ENCODE peak calls at places on chromosomes 5 and 9, in four cellular contexts. One of them, this sample, is unnamed.

GRCh38 chr5:88515881-88516819 is 247.5 kb upstream of the TMEM161B start:
- DNase-seq in fibroblast of mammary gland: no peak
- DNase-seq in suprapubic skin: no peak
- DNase-seq in omental fat pad: no peak
- DNase-seq in this sample: no peak

GRCh38 chr5:128101676-128102075 is 18.1 kb downstream of the SLC12A2 start:
- DNase-seq in suprapubic skin: no peak
- DNase-seq in fibroblast of mammary gland: peak; percentile 42
- DNase-seq in omental fat pad: no peak
- DNase-seq in this sample: no peak

GRCh38 chr9:99093492-99093791 is 11.5 kb upstream of the TGFBR1 start:
- DNase-seq in fibroblast of mammary gland: no peak
- DNase-seq in omental fat pad: no peak
- DNase-seq in suprapubic skin: no peak
- DNase-seq in this sample: no peak

GRCh38 chr5:157366741-157367684 is 93.0 kb upstream of the NIPAL4 start:
- DNase-seq in fibroblast of mammary gland: peak; percentile 81
- DNase-seq in suprapubic skin: no peak
- DNase-seq in omental fat pad: no peak
- DNase-seq in this sample: no peak

GRCh38 chr9:124122813-124123462 is 111.4 kb downstream of the LHX2 start:
- DNase-seq in omental fat pad: no peak
- DNase-seq in fibroblast of mammary gland: peak; percentile 78
- DNase-seq in suprapubic skin: no peak
- DNase-seq in this sample: no peak

GRCh38 chr9:12774861-12775367 is at the start of gene LURAP1L:
- DNase-seq in suprapubic skin: no peak
- DNase-seq in fibroblast of mammary gland: peak; percentile 86
- DNase-seq in omental fat pad: no peak
- DNase-seq in this sample: no peak

GRCh38 chr5:134100283-134101011 is 14.0 kb upstream of the TCF7 start:
- DNase-seq in fibroblast of mammary gland: peak; percentile 51
- DNase-seq in suprapubic skin: no peak
- DNase-seq in omental fat pad: no peak
- DNase-seq in this sample: peak; percentile 69

GRCh38 chr5:5494489-5495402 is 72.3 kb downstream of the ICE1 start:
- DNase-seq in omental fat pad: peak; percentile 34
- DNase-seq in fibroblast of mammary gland: peak; percentile 45
- DNase-seq in suprapubic skin: peak; percentile 66
- DNase-seq in this sample: peak; percentile 56

GRCh38 chr5:39533749-39534148 is 109.0 kb upstream of the DAB2 start:
- DNase-seq in suprapubic skin: no peak
- DNase-seq in fibroblast of mammary gland: no peak
- DNase-seq in omental fat pad: no peak
- DNase-seq in this sample: no peak

GRCh38 chr9:15277400-15278137 is 29.4 kb downstream of the TTC39B start:
- DNase-seq in suprapubic skin: no peak
- DNase-seq in fibroblast of mammary gland: peak; percentile 45
- DNase-seq in omental fat pad: no peak
- DNase-seq in this sample: no peak

GRCh38 chr5:55821731-55822512 is 29.2 kb upstream of the IL31RA start:
- DNase-seq in fibroblast of mammary gland: no peak
- DNase-seq in suprapubic skin: no peak
- DNase-seq in omental fat pad: no peak
- DNase-seq in this sample: no peak

GRCh38 chr5:59517926-59518585 is 375.5 kb downstream of the PDE4D start:
- DNase-seq in fibroblast of mammary gland: peak; percentile 87
- DNase-seq in suprapubic skin: no peak
- DNase-seq in omental fat pad: no peak
- DNase-seq in this sample: no peak

GRCh38 chr5:149667084-149667826 is 62.9 kb upstream of the PPARGC1B start:
- DNase-seq in fibroblast of mammary gland: peak; percentile 40
- DNase-seq in omental fat pad: no peak
- DNase-seq in suprapubic skin: no peak
- DNase-seq in this sample: no peak

GRCh38 chr5:3522491-3522890 is 73.1 kb upstream of the IRX1 start:
- DNase-seq in suprapubic skin: no peak
- DNase-seq in fibroblast of mammary gland: no peak
- DNase-seq in omental fat pad: no peak
- DNase-seq in this sample: no peak

DNA sequence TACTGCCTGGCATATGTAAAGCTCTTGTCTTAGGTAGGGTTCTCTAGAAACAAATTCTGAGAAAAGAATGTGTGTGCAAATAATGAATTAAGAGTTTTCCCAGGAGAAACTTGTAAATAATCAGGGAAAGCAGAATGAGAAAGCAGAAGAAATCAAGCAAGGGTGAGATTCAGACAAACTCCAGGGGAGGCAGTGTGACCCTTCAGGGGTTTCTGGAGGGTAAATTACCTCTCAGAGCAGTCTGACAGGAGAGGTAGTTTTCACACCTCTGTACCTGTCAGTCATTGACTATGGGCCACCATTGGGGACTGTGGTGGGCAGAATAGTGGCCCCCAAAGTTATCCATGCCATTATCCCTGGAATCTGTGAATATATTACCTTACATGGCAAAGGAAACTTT is 124.6 kb downstream of the KCTD16 start:
- DNase-seq in omental fat pad: no peak
- DNase-seq in fibroblast of mammary gland: no peak
- DNase-seq in suprapubic skin: no peak
- DNase-seq in this sample: no peak
- TF ChIP-seq CTCF in omental fat pad: no peak
- TF ChIP-seq CTCF in fibroblast of mammary gland: no peak
- TF ChIP-seq CTCF in suprapubic skin: no peak
- TF ChIP-seq CTCF in this sample: no peak

GRCh38 chr5:76488969-76489368 is 85.9 kb downstream of the IQGAP2 start:
- DNase-seq in omental fat pad: no peak
- DNase-seq in suprapubic skin: no peak
- DNase-seq in fibroblast of mammary gland: no peak
- DNase-seq in this sample: no peak

GRCh38 chr5:76490970-76491369 is 87.9 kb downstream of the IQGAP2 start:
- DNase-seq in fibroblast of mammary gland: no peak
- DNase-seq in suprapubic skin: no peak
- DNase-seq in omental fat pad: no peak
- DNase-seq in this sample: no peak

GRCh38 chr5:76492819-76493189 is 89.7 kb downstream of the IQGAP2 start:
- DNase-seq in omental fat pad: no peak
- DNase-seq in suprapubic skin: no peak
- DNase-seq in fibroblast of mammary gland: no peak
- DNase-seq in this sample: no peak

GRCh38 chr5:76487784-76488183 is 84.7 kb downstream of the IQGAP2 start:
- DNase-seq in fibroblast of mammary gland: no peak
- DNase-seq in suprapubic skin: no peak
- DNase-seq in omental fat pad: no peak
- DNase-seq in this sample: no peak

GRCh38 chr5:76489877-76490688 is 87.0 kb downstream of the IQGAP2 start:
- DNase-seq in suprapubic skin: no peak
- DNase-seq in fibroblast of mammary gland: no peak
- DNase-seq in omental fat pad: no peak
- DNase-seq in this sample: no peak
- TF ChIP-seq CTCF in suprapubic skin: no peak
- TF ChIP-seq CTCF in fibroblast of mammary gland: no peak
- TF ChIP-seq CTCF in omental fat pad: no peak
- TF ChIP-seq CTCF in this sample: no peak

DNA sequence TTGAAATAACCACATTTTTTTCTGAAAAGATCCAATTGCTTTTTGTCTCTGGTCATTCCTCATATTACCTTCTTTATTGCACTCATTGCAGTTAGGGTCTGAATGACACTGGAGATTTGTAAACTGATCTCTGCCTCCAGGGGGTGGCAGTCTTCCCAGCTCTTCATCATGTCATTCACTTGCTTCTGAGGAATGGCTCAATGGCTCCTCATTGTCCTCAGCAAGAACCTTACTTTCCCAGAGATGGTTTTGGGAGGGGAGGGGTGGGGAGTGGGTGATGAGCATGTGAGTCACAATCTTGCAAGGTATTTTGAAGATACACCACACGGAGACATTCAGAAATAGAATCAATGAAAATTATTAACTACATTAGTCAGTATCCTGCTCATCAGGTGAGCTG is 159.8 kb upstream of the GAS1 start:
- DNase-seq in suprapubic skin: no peak
- DNase-seq in omental fat pad: no peak
- DNase-seq in fibroblast of mammary gland: peak; percentile 69
- DNase-seq in this sample: no peak
- TF ChIP-seq CTCF in suprapubic skin: no peak
- TF ChIP-seq CTCF in omental fat pad: no peak
- TF ChIP-seq CTCF in fibroblast of mammary gland: peak; percentile 24
- TF ChIP-seq CTCF in this sample: no peak

GRCh38 chr9:36793277-36793676 is 220.6 kb downstream of the MELK start:
- DNase-seq in fibroblast of mammary gland: no peak
- DNase-seq in omental fat pad: no peak
- DNase-seq in suprapubic skin: no peak
- DNase-seq in this sample: no peak
- TF ChIP-seq CTCF in fibroblast of mammary gland: peak; percentile 41
- TF ChIP-seq CTCF in omental fat pad: no peak
- TF ChIP-seq CTCF in suprapubic skin: no peak
- TF ChIP-seq CTCF in this sample: peak; percentile 8

GRCh38 chr9:136086951-136087740 is 7.9 kb downstream of the NACC2 start:
- DNase-seq in suprapubic skin: no peak
- DNase-seq in omental fat pad: no peak
- DNase-seq in fibroblast of mammary gland: no peak
- DNase-seq in this sample: no peak
- TF ChIP-seq CTCF in suprapubic skin: no peak
- TF ChIP-seq CTCF in omental fat pad: no peak
- TF ChIP-seq CTCF in fibroblast of mammary gland: no peak
- TF ChIP-seq CTCF in this sample: no peak

GRCh38 chr5:178206166-178207101 is 2.1 kb downstream of the HNRNPAB start:
- DNase-seq in suprapubic skin: peak; percentile 41
- DNase-seq in omental fat pad: peak; percentile 21
- DNase-seq in fibroblast of mammary gland: peak; percentile 56
- DNase-seq in this sample: no peak

GRCh38 chr5:178205749-178206047 is 1.4 kb downstream of the HNRNPAB start:
- DNase-seq in omental fat pad: peak; percentile 1
- DNase-seq in fibroblast of mammary gland: no peak
- DNase-seq in suprapubic skin: no peak
- DNase-seq in this sample: no peak

GRCh38 chr5:178204205-178205009 is at the start of gene HNRNPAB:
- DNase-seq in fibroblast of mammary gland: peak; percentile 96
- DNase-seq in omental fat pad: peak; percentile 91
- DNase-seq in suprapubic skin: peak; percentile 97
- DNase-seq in this sample: peak; percentile 97

GRCh38 chr5:178203670-178204204 is 596 bp upstream of the HNRNPAB start:
- DNase-seq in omental fat pad: no peak
- DNase-seq in fibroblast of mammary gland: no peak
- DNase-seq in suprapubic skin: no peak
- DNase-seq in this sample: no peak

GRCh38 chr5:178205010-178205748 is 846 bp downstream of the HNRNPAB start:
- DNase-seq in suprapubic skin: peak; percentile 87
- DNase-seq in omental fat pad: peak; percentile 51
- DNase-seq in fibroblast of mammary gland: peak; percentile 75
- DNase-seq in this sample: peak; percentile 65
- TF ChIP-seq CTCF in suprapubic skin: no peak
- TF ChIP-seq CTCF in omental fat pad: no peak
- TF ChIP-seq CTCF in fibroblast of mammary gland: no peak
- TF ChIP-seq CTCF in this sample: no peak

DNA sequence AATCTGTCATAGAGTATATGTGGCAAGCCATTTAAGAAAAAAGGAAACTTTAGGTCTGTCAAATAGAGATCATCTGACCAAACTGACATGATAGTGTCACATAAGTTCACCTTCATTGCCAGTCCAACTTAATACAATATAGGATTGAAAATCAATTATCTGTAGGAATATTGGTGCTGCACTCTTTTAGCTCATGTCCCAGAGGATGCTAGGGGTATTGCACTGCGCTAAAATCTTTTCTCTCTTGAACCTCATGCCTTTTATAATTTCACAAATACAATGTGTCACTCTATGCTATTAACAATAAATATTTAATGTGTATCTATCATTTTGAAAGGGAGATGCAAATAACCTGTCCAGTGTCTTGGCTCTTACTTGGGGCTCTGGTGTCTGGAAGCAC is 72.4 kb upstream of the FAM120A start:
- DNase-seq in fibroblast of mammary gland: no peak
- DNase-seq in suprapubic skin: no peak
- DNase-seq in omental fat pad: no peak
- DNase-seq in this sample: no peak
- TF ChIP-seq CTCF in fibroblast of mammary gland: peak; percentile 12
- TF ChIP-seq CTCF in suprapubic skin: no peak
- TF ChIP-seq CTCF in omental fat pad: no peak
- TF ChIP-seq CTCF in this sample: no peak

This sample was measured in natural killer cell.